ENCODE peak calls at places on chromosomes 1 and 21, in six cellular contexts. A, E, V, J, W and F are unnamed samples.

GRCh38 chr1:205458777-205459566 is 3.1 kb upstream of the BLACAT1 start:
- DNase-seq in A (no peak), E (no peak), V (peak), J (peak), W (peak), F (peak)

GRCh38 chr1:67735806-67736627 is 51.0 kb downstream of the GADD45A start:
- DNase-seq in A (peak), E (peak), V (no peak), J (peak), W (peak), F (no peak)

GRCh38 chr1:10687782-10688408 is 108.6 kb downstream of the CASZ1 start:
- DNase-seq in A (no peak), E (no peak), V (no peak), J (no peak), W (peak), F (no peak)

GRCh38 chr1:50023292-50024159 is at the start of gene AGBL4:
- DNase-seq in A (peak), E (peak), V (no peak), J (peak), W (peak), F (peak)

GRCh38 chr1:158916085-158916484 is 15.3 kb upstream of the PYHIN1 start:
- DNase-seq in A (no peak), E (no peak), V (no peak), J (no peak), W (no peak), F (no peak)

GRCh38 chr1:29851666-29852065 is 615.3 kb downstream of the PTPRU start:
- DNase-seq in A (no peak), E (no peak), V (no peak), J (peak), W (no peak), F (no peak)

GRCh38 chr1:4081806-4082645 is 182.0 kb upstream of the C1orf174 start:
- DNase-seq in A (no peak), E (no peak), V (no peak), J (no peak), W (no peak), F (no peak)

GRCh38 chr1:41545996-41546938 is 61.8 kb upstream of the EDN2 start:
- DNase-seq in A (no peak), E (no peak), V (no peak), J (no peak), W (peak), F (no peak)

GRCh38 chr1:60813051-60813450 is 269.3 kb upstream of the NFIA start:
- DNase-seq in A (no peak), E (no peak), V (no peak), J (no peak), W (peak), F (no peak)

GRCh38 chr1:244675167-244675566 is 22.2 kb downstream of the DESI2 start:
- DNase-seq in A (no peak), E (no peak), V (no peak), J (no peak), W (no peak), F (no peak)

GRCh38 chr1:210321131-210321530 is 7.6 kb upstream of the HHAT start:
- DNase-seq in A (no peak), E (no peak), V (no peak), J (no peak), W (no peak), F (peak)

GRCh38 chr21:35637431-35637830 is 422.9 kb downstream of the SETD4 start:
- DNase-seq in A (no peak), E (no peak), V (no peak), J (peak), W (peak), F (no peak)

GRCh38 chr1:220887868-220888664 is 8.8 kb downstream of the HLX start:
- DNase-seq in A (no peak), E (no peak), V (no peak), J (no peak), W (no peak), F (no peak)

GRCh38 chr1:70401974-70402373 is 9.1 kb upstream of the CTH start:
- DNase-seq in A (no peak), E (no peak), V (no peak), J (no peak), W (no peak), F (no peak)

GRCh38 chr1:226633541-226634155 is 85.1 kb downstream of the STUM start:
- DNase-seq in A (no peak), E (no peak), V (no peak), J (no peak), W (no peak), F (peak)

GRCh38 chr1:112393634-112393976 is 2.4 kb upstream of the CTTNBP2NL start:
- DNase-seq in A (no peak), E (no peak), V (no peak), J (peak), W (peak), F (no peak)

GRCh38 chr1:150696590-150696989 is 364 bp downstream of the GOLPH3L start:
- DNase-seq in A (no peak), E (no peak), V (no peak), J (no peak), W (no peak), F (no peak)

GRCh38 chr1:207427832-207428231 is 26.3 kb upstream of the CR2 start:
- DNase-seq in A (no peak), E (no peak), V (no peak), J (no peak), W (no peak), F (no peak)